ENCODE peak calls at places on chromosome 14, in ten cellular contexts. One of them, this sample, is unnamed.

GRCh38 chr14:70666364-70666691 is 24.6 kb downstream of the TTC9 start:
- DNase-seq in MCF 10A: no peak
- DNase-seq in nephron progenitor cell: no peak
- DNase-seq in esophagus squamous epithelium: no peak
- DNase-seq in GM06990: no peak
- DNase-seq in activated CD8-positive, alpha-beta T cell treated with anti-CD3 and anti-CD28 coated beads for 36 hours: no peak
- DNase-seq in breast epithelium: no peak
- DNase-seq in tibial nerve: no peak
- DNase-seq in psoas muscle: no peak
- DNase-seq in heart right ventricle: no peak
- DNase-seq in this sample: no peak

GRCh38 chr14:101335061-101335661 is 226.1 kb upstream of the DIO3 start:
- DNase-seq in MCF 10A: no peak
- DNase-seq in nephron progenitor cell: no peak
- DNase-seq in esophagus squamous epithelium: no peak
- DNase-seq in GM06990: no peak
- DNase-seq in activated CD8-positive, alpha-beta T cell treated with anti-CD3 and anti-CD28 coated beads for 36 hours: no peak
- DNase-seq in breast epithelium: no peak
- DNase-seq in tibial nerve: no peak
- DNase-seq in psoas muscle: no peak
- DNase-seq in heart right ventricle: no peak
- DNase-seq in this sample: no peak

GRCh38 chr14:95758331-95758730 is 44.4 kb upstream of the TCL1A start:
- DNase-seq in MCF 10A: no peak
- DNase-seq in nephron progenitor cell: no peak
- DNase-seq in esophagus squamous epithelium: no peak
- DNase-seq in GM06990: no peak
- DNase-seq in activated CD8-positive, alpha-beta T cell treated with anti-CD3 and anti-CD28 coated beads for 36 hours: no peak
- DNase-seq in breast epithelium: no peak
- DNase-seq in tibial nerve: no peak
- DNase-seq in psoas muscle: no peak
- DNase-seq in heart right ventricle: no peak
- DNase-seq in this sample: no peak

GRCh38 chr14:90513151-90514014 is 116.6 kb downstream of the CALM1 start:
- DNase-seq in MCF 10A: no peak
- DNase-seq in nephron progenitor cell: peak
- DNase-seq in esophagus squamous epithelium: no peak
- DNase-seq in GM06990: no peak
- DNase-seq in activated CD8-positive, alpha-beta T cell treated with anti-CD3 and anti-CD28 coated beads for 36 hours: no peak
- DNase-seq in breast epithelium: peak
- DNase-seq in tibial nerve: peak
- DNase-seq in psoas muscle: no peak
- DNase-seq in heart right ventricle: peak
- DNase-seq in this sample: no peak

GRCh38 chr14:96905825-96906224 is 108.6 kb downstream of the VRK1 start:
- DNase-seq in MCF 10A: peak
- DNase-seq in nephron progenitor cell: no peak
- DNase-seq in esophagus squamous epithelium: no peak
- DNase-seq in GM06990: no peak
- DNase-seq in activated CD8-positive, alpha-beta T cell treated with anti-CD3 and anti-CD28 coated beads for 36 hours: no peak
- DNase-seq in breast epithelium: no peak
- DNase-seq in tibial nerve: no peak
- DNase-seq in psoas muscle: no peak
- DNase-seq in heart right ventricle: no peak
- DNase-seq in this sample: no peak

GRCh38 chr14:68392393-68393085 is 400.3 kb downstream of the ZFP36L1 start:
- DNase-seq in MCF 10A: no peak
- DNase-seq in nephron progenitor cell: no peak
- DNase-seq in esophagus squamous epithelium: no peak
- DNase-seq in GM06990: no peak
- DNase-seq in activated CD8-positive, alpha-beta T cell treated with anti-CD3 and anti-CD28 coated beads for 36 hours: peak
- DNase-seq in breast epithelium: no peak
- DNase-seq in tibial nerve: peak
- DNase-seq in psoas muscle: peak
- DNase-seq in heart right ventricle: peak
- DNase-seq in this sample: no peak

GRCh38 chr14:30214456-30215090 is 286.9 kb upstream of the PRKD1 start:
- DNase-seq in MCF 10A: peak
- DNase-seq in nephron progenitor cell: peak
- DNase-seq in esophagus squamous epithelium: no peak
- DNase-seq in GM06990: no peak
- DNase-seq in activated CD8-positive, alpha-beta T cell treated with anti-CD3 and anti-CD28 coated beads for 36 hours: no peak
- DNase-seq in breast epithelium: no peak
- DNase-seq in tibial nerve: no peak
- DNase-seq in psoas muscle: no peak
- DNase-seq in heart right ventricle: no peak
- DNase-seq in this sample: peak

GRCh38 chr14:64550539-64551333 is 975 bp downstream of the PPP1R36 start:
- DNase-seq in MCF 10A: no peak
- DNase-seq in nephron progenitor cell: no peak
- DNase-seq in esophagus squamous epithelium: no peak
- DNase-seq in GM06990: no peak
- DNase-seq in activated CD8-positive, alpha-beta T cell treated with anti-CD3 and anti-CD28 coated beads for 36 hours: no peak
- DNase-seq in breast epithelium: no peak
- DNase-seq in tibial nerve: no peak
- DNase-seq in psoas muscle: no peak
- DNase-seq in heart right ventricle: no peak
- DNase-seq in this sample: no peak

GRCh38 chr14:50501642-50502041 is 30.7 kb downstream of the MAP4K5 start:
- DNase-seq in MCF 10A: peak
- DNase-seq in nephron progenitor cell: no peak
- DNase-seq in esophagus squamous epithelium: no peak
- DNase-seq in GM06990: no peak
- DNase-seq in activated CD8-positive, alpha-beta T cell treated with anti-CD3 and anti-CD28 coated beads for 36 hours: no peak
- DNase-seq in breast epithelium: no peak
- DNase-seq in tibial nerve: no peak
- DNase-seq in psoas muscle: no peak
- DNase-seq in heart right ventricle: no peak
- DNase-seq in this sample: no peak

GRCh38 chr14:94597788-94598187 is 14.4 kb upstream of the SERPINA3 start:
- DNase-seq in MCF 10A: no peak
- DNase-seq in nephron progenitor cell: no peak
- DNase-seq in esophagus squamous epithelium: no peak
- DNase-seq in GM06990: no peak
- DNase-seq in activated CD8-positive, alpha-beta T cell treated with anti-CD3 and anti-CD28 coated beads for 36 hours: no peak
- DNase-seq in breast epithelium: no peak
- DNase-seq in tibial nerve: no peak
- DNase-seq in psoas muscle: no peak
- DNase-seq in heart right ventricle: no peak
- DNase-seq in this sample: no peak

GRCh38 chr14:94598506-94598815 is 13.7 kb upstream of the SERPINA3 start:
- DNase-seq in MCF 10A: no peak
- DNase-seq in nephron progenitor cell: no peak
- DNase-seq in esophagus squamous epithelium: no peak
- DNase-seq in GM06990: no peak
- DNase-seq in activated CD8-positive, alpha-beta T cell treated with anti-CD3 and anti-CD28 coated beads for 36 hours: no peak
- DNase-seq in breast epithelium: no peak
- DNase-seq in tibial nerve: no peak
- DNase-seq in psoas muscle: no peak
- DNase-seq in heart right ventricle: no peak
- DNase-seq in this sample: no peak

GRCh38 chr14:94599656-94600004 is 12.6 kb upstream of the SERPINA3 start:
- DNase-seq in MCF 10A: peak
- DNase-seq in nephron progenitor cell: no peak
- DNase-seq in esophagus squamous epithelium: no peak
- DNase-seq in GM06990: no peak
- DNase-seq in activated CD8-positive, alpha-beta T cell treated with anti-CD3 and anti-CD28 coated beads for 36 hours: no peak
- DNase-seq in breast epithelium: no peak
- DNase-seq in tibial nerve: no peak
- DNase-seq in psoas muscle: no peak
- DNase-seq in heart right ventricle: no peak
- DNase-seq in this sample: no peak

GRCh38 chr14:94600148-94600545 is 12.0 kb upstream of the SERPINA3 start:
- DNase-seq in MCF 10A: no peak
- DNase-seq in nephron progenitor cell: no peak
- DNase-seq in esophagus squamous epithelium: no peak
- DNase-seq in GM06990: no peak
- DNase-seq in activated CD8-positive, alpha-beta T cell treated with anti-CD3 and anti-CD28 coated beads for 36 hours: no peak
- DNase-seq in breast epithelium: no peak
- DNase-seq in tibial nerve: no peak
- DNase-seq in psoas muscle: no peak
- DNase-seq in heart right ventricle: no peak
- DNase-seq in this sample: no peak

GRCh38 chr14:94598816-94599655 is 13.2 kb upstream of the SERPINA3 start:
- DNase-seq in MCF 10A: peak
- DNase-seq in nephron progenitor cell: no peak
- DNase-seq in esophagus squamous epithelium: no peak
- DNase-seq in GM06990: no peak
- DNase-seq in activated CD8-positive, alpha-beta T cell treated with anti-CD3 and anti-CD28 coated beads for 36 hours: no peak
- DNase-seq in breast epithelium: peak
- DNase-seq in tibial nerve: peak
- DNase-seq in psoas muscle: peak
- DNase-seq in heart right ventricle: peak
- DNase-seq in this sample: no peak
- TF ChIP-seq CTCF in MCF 10A: peak
- TF ChIP-seq CTCF in nephron progenitor cell: no peak
- TF ChIP-seq CTCF in esophagus squamous epithelium: no peak
- TF ChIP-seq CTCF in GM06990: no peak
- TF ChIP-seq CTCF in activated CD8-positive, alpha-beta T cell treated with anti-CD3 and anti-CD28 coated beads for 36 hours: no peak
- TF ChIP-seq CTCF in breast epithelium: peak
- TF ChIP-seq CTCF in tibial nerve: peak
- TF ChIP-seq CTCF in psoas muscle: no peak
- TF ChIP-seq CTCF in heart right ventricle: no peak
- TF ChIP-seq CTCF in this sample: no peak

DNA sequence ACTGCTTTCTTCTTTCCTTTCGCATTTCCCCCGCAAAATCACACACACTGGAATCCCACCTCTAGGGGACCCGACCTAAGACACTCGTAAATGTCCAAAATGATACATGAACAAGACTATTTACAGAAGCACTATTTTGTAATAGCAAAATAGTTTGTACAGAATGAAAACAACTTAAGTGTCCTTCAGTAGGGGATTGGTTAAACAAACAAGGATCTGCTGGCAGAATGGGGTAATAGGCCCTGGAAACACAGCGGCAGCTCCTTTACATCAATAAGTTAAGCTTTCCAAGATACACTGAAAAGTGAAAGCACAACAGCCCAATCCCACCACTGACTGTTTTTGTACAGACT is 48.8 kb downstream of the LTBP2 start:
- DNase-seq in MCF 10A: peak
- DNase-seq in nephron progenitor cell: no peak
- DNase-seq in esophagus squamous epithelium: no peak
- DNase-seq in GM06990: no peak
- DNase-seq in activated CD8-positive, alpha-beta T cell treated with anti-CD3 and anti-CD28 coated beads for 36 hours: no peak
- DNase-seq in breast epithelium: no peak
- DNase-seq in tibial nerve: no peak
- DNase-seq in psoas muscle: no peak
- DNase-seq in heart right ventricle: no peak
- DNase-seq in this sample: no peak
- TF ChIP-seq CTCF in MCF 10A: no peak
- TF ChIP-seq CTCF in nephron progenitor cell: no peak
- TF ChIP-seq CTCF in esophagus squamous epithelium: no peak
- TF ChIP-seq CTCF in GM06990: no peak
- TF ChIP-seq CTCF in activated CD8-positive, alpha-beta T cell treated with anti-CD3 and anti-CD28 coated beads for 36 hours: no peak
- TF ChIP-seq CTCF in breast epithelium: no peak
- TF ChIP-seq CTCF in tibial nerve: no peak
- TF ChIP-seq CTCF in psoas muscle: no peak
- TF ChIP-seq CTCF in heart right ventricle: no peak
- TF ChIP-seq CTCF in this sample: no peak

GRCh38 chr14:99188721-99189120 is 83.3 kb downstream of the BCL11B start:
- DNase-seq in MCF 10A: no peak
- DNase-seq in nephron progenitor cell: no peak
- DNase-seq in esophagus squamous epithelium: no peak
- DNase-seq in GM06990: no peak
- DNase-seq in activated CD8-positive, alpha-beta T cell treated with anti-CD3 and anti-CD28 coated beads for 36 hours: peak
- DNase-seq in breast epithelium: peak
- DNase-seq in tibial nerve: no peak
- DNase-seq in psoas muscle: no peak
- DNase-seq in heart right ventricle: no peak
- DNase-seq in this sample: no peak
- TF ChIP-seq CTCF in MCF 10A: no peak
- TF ChIP-seq CTCF in nephron progenitor cell: peak
- TF ChIP-seq CTCF in esophagus squamous epithelium: peak
- TF ChIP-seq CTCF in GM06990: no peak
- TF ChIP-seq CTCF in activated CD8-positive, alpha-beta T cell treated with anti-CD3 and anti-CD28 coated beads for 36 hours: peak
- TF ChIP-seq CTCF in breast epithelium: no peak
- TF ChIP-seq CTCF in tibial nerve: no peak
- TF ChIP-seq CTCF in psoas muscle: peak
- TF ChIP-seq CTCF in heart right ventricle: no peak
- TF ChIP-seq CTCF in this sample: no peak

DNA sequence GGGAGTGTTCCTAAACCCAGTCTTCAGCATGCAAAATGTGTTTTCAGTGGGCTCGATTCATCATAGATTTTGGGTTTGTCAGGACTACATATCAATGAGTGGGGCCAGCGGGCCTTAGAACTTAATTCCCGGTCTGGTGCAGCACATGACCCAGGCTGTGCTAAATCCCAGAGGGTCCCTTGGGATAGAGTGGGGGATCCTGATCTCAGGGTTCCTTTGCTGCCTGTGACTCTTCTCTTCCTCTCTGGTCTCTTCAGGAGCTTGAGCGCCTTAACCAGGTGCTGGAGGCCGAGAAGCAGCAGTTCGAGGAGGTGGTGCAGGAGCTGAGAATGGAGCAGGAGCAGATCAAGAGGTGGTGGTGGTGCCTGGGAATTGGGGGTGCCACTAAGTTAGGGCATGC is 37.5 kb downstream of the PLEKHD1 start:
- DNase-seq in MCF 10A: no peak
- DNase-seq in nephron progenitor cell: no peak
- DNase-seq in esophagus squamous epithelium: no peak
- DNase-seq in GM06990: no peak
- DNase-seq in activated CD8-positive, alpha-beta T cell treated with anti-CD3 and anti-CD28 coated beads for 36 hours: no peak
- DNase-seq in breast epithelium: no peak
- DNase-seq in tibial nerve: no peak
- DNase-seq in psoas muscle: no peak
- DNase-seq in heart right ventricle: no peak
- DNase-seq in this sample: no peak
- TF ChIP-seq CTCF in MCF 10A: no peak
- TF ChIP-seq CTCF in nephron progenitor cell: no peak
- TF ChIP-seq CTCF in esophagus squamous epithelium: no peak
- TF ChIP-seq CTCF in GM06990: no peak
- TF ChIP-seq CTCF in activated CD8-positive, alpha-beta T cell treated with anti-CD3 and anti-CD28 coated beads for 36 hours: no peak
- TF ChIP-seq CTCF in breast epithelium: no peak
- TF ChIP-seq CTCF in tibial nerve: no peak
- TF ChIP-seq CTCF in psoas muscle: no peak
- TF ChIP-seq CTCF in heart right ventricle: no peak
- TF ChIP-seq CTCF in this sample: no peak

GRCh38 chr14:74220991-74221390 is 18.3 kb upstream of the VSX2 start:
- DNase-seq in MCF 10A: no peak
- DNase-seq in nephron progenitor cell: no peak
- DNase-seq in esophagus squamous epithelium: no peak
- DNase-seq in GM06990: no peak
- DNase-seq in activated CD8-positive, alpha-beta T cell treated with anti-CD3 and anti-CD28 coated beads for 36 hours: no peak
- DNase-seq in breast epithelium: no peak
- DNase-seq in tibial nerve: no peak
- DNase-seq in psoas muscle: no peak
- DNase-seq in heart right ventricle: no peak
- DNase-seq in this sample: no peak
- TF ChIP-seq CTCF in MCF 10A: no peak
- TF ChIP-seq CTCF in nephron progenitor cell: no peak
- TF ChIP-seq CTCF in esophagus squamous epithelium: no peak
- TF ChIP-seq CTCF in GM06990: no peak
- TF ChIP-seq CTCF in activated CD8-positive, alpha-beta T cell treated with anti-CD3 and anti-CD28 coated beads for 36 hours: no peak
- TF ChIP-seq CTCF in breast epithelium: no peak
- TF ChIP-seq CTCF in tibial nerve: no peak
- TF ChIP-seq CTCF in psoas muscle: no peak
- TF ChIP-seq CTCF in heart right ventricle: no peak
- TF ChIP-seq CTCF in this sample: no peak

GRCh38 chr14:103679351-103679750 is 35.9 kb downstream of the XRCC3 start:
- DNase-seq in MCF 10A: no peak
- DNase-seq in nephron progenitor cell: no peak
- DNase-seq in esophagus squamous epithelium: no peak
- DNase-seq in GM06990: peak
- DNase-seq in activated CD8-positive, alpha-beta T cell treated with anti-CD3 and anti-CD28 coated beads for 36 hours: peak
- DNase-seq in breast epithelium: no peak
- DNase-seq in tibial nerve: no peak
- DNase-seq in psoas muscle: no peak
- DNase-seq in heart right ventricle: peak
- DNase-seq in this sample: peak
- TF ChIP-seq CTCF in MCF 10A: peak
- TF ChIP-seq CTCF in nephron progenitor cell: peak
- TF ChIP-seq CTCF in esophagus squamous epithelium: peak
- TF ChIP-seq CTCF in GM06990: peak
- TF ChIP-seq CTCF in activated CD8-positive, alpha-beta T cell treated with anti-CD3 and anti-CD28 coated beads for 36 hours: peak
- TF ChIP-seq CTCF in breast epithelium: no peak
- TF ChIP-seq CTCF in tibial nerve: peak
- TF ChIP-seq CTCF in psoas muscle: peak
- TF ChIP-seq CTCF in heart right ventricle: no peak
- TF ChIP-seq CTCF in this sample: peak

This sample was measured in GM13976.